ENCODE peak calls at places on chromosomes 2 and 18, in ten cellular contexts. J is amniotic stem cell, T is anterior cingulate cortex, G is NCI-H1048, S is keratinocyte, F is activated T-cell treated with anti-CD3 and anti-CD28 coated beads for 4 hours, W is RPMI7951, M is NCI-H1105, L is A549, U is non-pigmented ciliary epithelial cell. Y is an unnamed sample.

GRCh38 chr18:73551211-73551610 is 596.4 kb downstream of the FBXO15 start:
- DNase-seq in J (no peak), T (no peak), G (no peak), S (no peak), F (no peak), W (no peak), M (no peak), L (no peak), U (no peak), Y (no peak)

GRCh38 chr2:9837451-9837850 is 5.8 kb upstream of the TAF1B start:
- DNase-seq in J (no peak), T (no peak), G (no peak), S (no peak), F (no peak), W (no peak), M (no peak), L (no peak), U (no peak), Y (no peak)

GRCh38 chr18:2905802-2906521 is 59.2 kb downstream of the EMILIN2 start:
- DNase-seq in J (no peak), T (no peak), G (no peak), S (no peak), F (peak; percentile 4), W (peak; percentile 76), M (no peak), L (peak; percentile 41), U (no peak), Y (peak; percentile 45)

GRCh38 chr2:179422037-179422643 is 157.5 kb upstream of the SESTD1 start:
- DNase-seq in J (peak; percentile 69), T (no peak), G (no peak), S (peak; percentile 7), F (peak; percentile 7), W (peak; percentile 64), M (peak; percentile 43), L (peak; percentile 6), U (peak; percentile 41), Y (peak; percentile 85)

GRCh38 chr2:230660294-230661060 is 52.2 kb upstream of the CAB39 start:
- DNase-seq in J (no peak), T (peak; percentile 13), G (no peak), S (no peak), F (no peak), W (no peak), M (no peak), L (no peak), U (no peak), Y (no peak)

GRCh38 chr2:136767030-136767429 is 1.7 kb downstream of the THSD7B start:
- DNase-seq in J (no peak), T (no peak), G (no peak), S (no peak), F (no peak), W (no peak), M (no peak), L (no peak), U (no peak), Y (no peak)

GRCh38 chr2:9002637-9003365 is 683 bp downstream of the MBOAT2 start:
- DNase-seq in J (no peak), T (peak; percentile 38), G (no peak), S (no peak), F (no peak), W (peak; percentile 17), M (peak; percentile 22), L (no peak), U (no peak), Y (peak; percentile 20)

GRCh38 chr2:44397447-44397846 is 35.7 kb downstream of the CAMKMT start:
- DNase-seq in J (no peak), T (no peak), G (no peak), S (no peak), F (no peak), W (no peak), M (no peak), L (no peak), U (no peak), Y (no peak)

GRCh38 chr2:17255071-17255470 is 263.2 kb downstream of the RAD51AP2 start:
- DNase-seq in J (no peak), T (no peak), G (no peak), S (no peak), F (no peak), W (no peak), M (no peak), L (no peak), U (no peak), Y (no peak)

GRCh38 chr2:128469203-128469602 is 150.5 kb upstream of the HS6ST1 start:
- DNase-seq in J (no peak), T (no peak), G (no peak), S (no peak), F (no peak), W (no peak), M (no peak), L (no peak), U (no peak), Y (no peak)

GRCh38 chr18:69414184-69414583 is 13.5 kb downstream of the DOK6 start:
- DNase-seq in J (no peak), T (no peak), G (no peak), S (no peak), F (no peak), W (no peak), M (no peak), L (no peak), U (no peak), Y (no peak)

GRCh38 chr2:119438128-119438656 is 6.5 kb downstream of the TMEM37 start:
- DNase-seq in J (no peak), T (no peak), G (no peak), S (no peak), F (no peak), W (no peak), M (no peak), L (no peak), U (no peak), Y (no peak)

GRCh38 chr2:17879137-17879912 is 858 bp downstream of the KCNS3 start:
- DNase-seq in J (peak; percentile 25), T (no peak), G (peak; percentile 55), S (peak; percentile 21), F (no peak), W (peak; percentile 85), M (peak; percentile 67), L (peak; percentile 82), U (no peak), Y (peak; percentile 68)

GRCh38 chr2:98896944-98897343 is 39.1 kb downstream of the CRACDL start:
- DNase-seq in J (no peak), T (no peak), G (no peak), S (no peak), F (no peak), W (no peak), M (no peak), L (no peak), U (no peak), Y (no peak)

GRCh38 chr18:28801876-28802275 is 624.9 kb upstream of the CDH2 start:
- DNase-seq in J (no peak), T (no peak), G (no peak), S (no peak), F (no peak), W (peak; percentile 47), M (no peak), L (no peak), U (no peak), Y (no peak)

GRCh38 chr2:142142595-142142994 is 11.8 kb upstream of the LRP1B start:
- DNase-seq in J (no peak), T (no peak), G (no peak), S (no peak), F (no peak), W (no peak), M (no peak), L (no peak), U (no peak), Y (no peak)

GRCh38 chr2:134634054-134634630 is 84.7 kb downstream of the TMEM163 start:
- DNase-seq in J (no peak), T (no peak), G (no peak), S (no peak), F (no peak), W (peak; percentile 15), M (no peak), L (no peak), U (no peak), Y (no peak)

GRCh38 chr2:207845202-207845864 is 75.6 kb upstream of the FZD5 start:
- DNase-seq in J (no peak), T (no peak), G (no peak), S (no peak), F (no peak), W (no peak), M (no peak), L (no peak), U (no peak), Y (no peak)

GRCh38 chr2:26559044-26559405 is 81.1 kb upstream of the OTOF start:
- DNase-seq in J (no peak), T (no peak), G (no peak), S (no peak), F (no peak), W (no peak), M (no peak), L (no peak), U (no peak), Y (no peak)

GRCh38 chr2:37773354-37773753 is 101.9 kb upstream of the CDC42EP3 start:
- DNase-seq in J (no peak), T (no peak), G (no peak), S (no peak), F (no peak), W (no peak), M (peak; percentile 37), L (no peak), U (no peak), Y (no peak)

GRCh38 chr2:20175267-20175666 is 49.7 kb downstream of the SDC1 start:
- DNase-seq in J (no peak), T (no peak), G (no peak), S (no peak), F (no peak), W (no peak), M (no peak), L (no peak), U (no peak), Y (no peak)

GRCh38 chr2:5748941-5749731 is 57.0 kb downstream of the SOX11 start:
- DNase-seq in J (no peak), T (no peak), G (no peak), S (no peak), F (no peak), W (no peak), M (no peak), L (no peak), U (no peak), Y (no peak)

GRCh38 chr2:178482437-178482836 is 2.2 kb downstream of the PLEKHA3 start:
- DNase-seq in J (no peak), T (no peak), G (no peak), S (no peak), F (no peak), W (peak; percentile 31), M (no peak), L (no peak), U (no peak), Y (no peak)

GRCh38 chr18:62716679-62717058 is 1.3 kb downstream of the PHLPP1 start:
- DNase-seq in J (no peak), T (peak; percentile 28), G (no peak), S (no peak), F (peak; percentile 14), W (peak; percentile 20), M (peak; percentile 60), L (peak; percentile 18), U (no peak), Y (peak; percentile 65)

GRCh38 chr2:223896751-223897320 is 48.3 kb downstream of the WDFY1 start:
- DNase-seq in J (no peak), T (no peak), G (no peak), S (no peak), F (no peak), W (peak; percentile 77), M (no peak), L (no peak), U (no peak), Y (no peak)

GRCh38 chr18:57737661-57738060 is 65.5 kb downstream of the ATP8B1 start:
- DNase-seq in J (peak; percentile 86), T (peak; percentile 9), G (no peak), S (no peak), F (no peak), W (peak; percentile 92), M (no peak), L (peak; percentile 60), U (peak; percentile 96), Y (peak; percentile 74)

GRCh38 chr2:237886702-237887481 is 27.5 kb downstream of the RAMP1 start:
- DNase-seq in J (no peak), T (no peak), G (no peak), S (no peak), F (no peak), W (no peak), M (no peak), L (no peak), U (no peak), Y (no peak)

Y was measured in Calu3.